ENCODE peak calls at places on chromosomes 1 and 21, in eight cellular contexts. One of them, this sample, is unnamed.

GRCh38 chr21:46067505-46068201 is 30.3 kb upstream of the COL6A2 start:
- DNase-seq in breast epithelium: peak; percentile 44
- DNase-seq in stomach: no peak
- DNase-seq in endothelial cell of umbilical vein: no peak
- DNase-seq in tibial nerve: no peak
- DNase-seq in IMR-90: no peak
- DNase-seq in ovary: peak; percentile 48
- DNase-seq in heart left ventricle: peak; percentile 58
- DNase-seq in this sample: no peak

GRCh38 chr1:108560430-108561144 is 687 bp downstream of the EEIG2 start:
- DNase-seq in breast epithelium: peak; percentile 53
- DNase-seq in stomach: peak; percentile 44
- DNase-seq in endothelial cell of umbilical vein: peak; percentile 62
- DNase-seq in tibial nerve: peak; percentile 23
- DNase-seq in IMR-90: peak; percentile 51
- DNase-seq in ovary: peak; percentile 22
- DNase-seq in heart left ventricle: peak; percentile 75
- DNase-seq in this sample: peak; percentile 28

GRCh38 chr1:7705048-7705907 is 65.8 kb upstream of the VAMP3 start:
- DNase-seq in breast epithelium: no peak
- DNase-seq in stomach: peak; percentile 38
- DNase-seq in endothelial cell of umbilical vein: no peak
- DNase-seq in tibial nerve: peak; percentile 30
- DNase-seq in IMR-90: no peak
- DNase-seq in ovary: peak; percentile 41
- DNase-seq in heart left ventricle: no peak
- DNase-seq in this sample: peak; percentile 35

GRCh38 chr1:89465201-89465600 is 59.4 kb upstream of the LRRC8B start:
- DNase-seq in breast epithelium: no peak
- DNase-seq in stomach: no peak
- DNase-seq in endothelial cell of umbilical vein: no peak
- DNase-seq in tibial nerve: no peak
- DNase-seq in IMR-90: no peak
- DNase-seq in ovary: no peak
- DNase-seq in heart left ventricle: no peak
- DNase-seq in this sample: no peak

GRCh38 chr1:65395887-65396612 is 24.4 kb upstream of the LEPR start:
- DNase-seq in breast epithelium: no peak
- DNase-seq in stomach: no peak
- DNase-seq in endothelial cell of umbilical vein: no peak
- DNase-seq in tibial nerve: no peak
- DNase-seq in IMR-90: peak; percentile 59
- DNase-seq in ovary: no peak
- DNase-seq in heart left ventricle: no peak
- DNase-seq in this sample: no peak

GRCh38 chr1:145884675-145885074 is 991 bp downstream of the ANKRD35 start:
- DNase-seq in breast epithelium: no peak
- DNase-seq in stomach: no peak
- DNase-seq in endothelial cell of umbilical vein: peak; percentile 49
- DNase-seq in tibial nerve: no peak
- DNase-seq in IMR-90: peak; percentile 65
- DNase-seq in ovary: no peak
- DNase-seq in heart left ventricle: no peak
- DNase-seq in this sample: no peak

GRCh38 chr1:23555225-23555801 is 4.0 kb downstream of the ID3 start:
- DNase-seq in breast epithelium: no peak
- DNase-seq in stomach: no peak
- DNase-seq in endothelial cell of umbilical vein: peak; percentile 78
- DNase-seq in tibial nerve: no peak
- DNase-seq in IMR-90: peak; percentile 68
- DNase-seq in ovary: peak; percentile 47
- DNase-seq in heart left ventricle: no peak
- DNase-seq in this sample: peak; percentile 35

GRCh38 chr1:32316906-32317282 is 19.1 kb downstream of the MARCKSL1 start:
- DNase-seq in breast epithelium: no peak
- DNase-seq in stomach: no peak
- DNase-seq in endothelial cell of umbilical vein: no peak
- DNase-seq in tibial nerve: no peak
- DNase-seq in IMR-90: no peak
- DNase-seq in ovary: no peak
- DNase-seq in heart left ventricle: no peak
- DNase-seq in this sample: no peak

GRCh38 chr1:248825573-248825908 is 174 bp downstream of the SH3BP5L start:
- DNase-seq in breast epithelium: no peak
- DNase-seq in stomach: no peak
- DNase-seq in endothelial cell of umbilical vein: no peak
- DNase-seq in tibial nerve: no peak
- DNase-seq in IMR-90: no peak
- DNase-seq in ovary: no peak
- DNase-seq in heart left ventricle: no peak
- DNase-seq in this sample: no peak

GRCh38 chr1:162166934-162167615 is 97.6 kb downstream of the NOS1AP start:
- DNase-seq in breast epithelium: no peak
- DNase-seq in stomach: no peak
- DNase-seq in endothelial cell of umbilical vein: no peak
- DNase-seq in tibial nerve: no peak
- DNase-seq in IMR-90: no peak
- DNase-seq in ovary: no peak
- DNase-seq in heart left ventricle: no peak
- DNase-seq in this sample: no peak

GRCh38 chr1:54425152-54425584 is 19.0 kb upstream of the SSBP3 start:
- DNase-seq in breast epithelium: no peak
- DNase-seq in stomach: no peak
- DNase-seq in endothelial cell of umbilical vein: no peak
- DNase-seq in tibial nerve: no peak
- DNase-seq in IMR-90: no peak
- DNase-seq in ovary: no peak
- DNase-seq in heart left ventricle: no peak
- DNase-seq in this sample: no peak

GRCh38 chr1:86913896-86914634 is at the start of gene SELENOF:
- DNase-seq in breast epithelium: peak; percentile 98
- DNase-seq in stomach: peak; percentile 99
- DNase-seq in endothelial cell of umbilical vein: peak; percentile 100
- DNase-seq in tibial nerve: peak; percentile 99
- DNase-seq in IMR-90: peak; percentile 100
- DNase-seq in ovary: peak; percentile 99
- DNase-seq in heart left ventricle: peak; percentile 99
- DNase-seq in this sample: peak; percentile 100

GRCh38 chr1:86915737-86916235 is 1.4 kb downstream of the HS2ST1 start:
- DNase-seq in breast epithelium: no peak
- DNase-seq in stomach: no peak
- DNase-seq in endothelial cell of umbilical vein: no peak
- DNase-seq in tibial nerve: no peak
- DNase-seq in IMR-90: no peak
- DNase-seq in ovary: no peak
- DNase-seq in heart left ventricle: no peak
- DNase-seq in this sample: no peak

GRCh38 chr1:86914998-86915736 is 732 bp downstream of the HS2ST1 start:
- DNase-seq in breast epithelium: no peak
- DNase-seq in stomach: peak; percentile 52
- DNase-seq in endothelial cell of umbilical vein: peak; percentile 73
- DNase-seq in tibial nerve: peak; percentile 24
- DNase-seq in IMR-90: peak; percentile 53
- DNase-seq in ovary: peak; percentile 55
- DNase-seq in heart left ventricle: peak; percentile 69
- DNase-seq in this sample: peak; percentile 70

GRCh38 chr1:86913399-86913895 is 479 bp downstream of the SELENOF start:
- DNase-seq in breast epithelium: no peak
- DNase-seq in stomach: peak; percentile 31
- DNase-seq in endothelial cell of umbilical vein: no peak
- DNase-seq in tibial nerve: no peak
- DNase-seq in IMR-90: peak; percentile 48
- DNase-seq in ovary: peak; percentile 28
- DNase-seq in heart left ventricle: no peak
- DNase-seq in this sample: no peak

GRCh38 chr1:86914635-86914997 is at the start of gene HS2ST1:
- DNase-seq in breast epithelium: no peak
- DNase-seq in stomach: no peak
- DNase-seq in endothelial cell of umbilical vein: no peak
- DNase-seq in tibial nerve: no peak
- DNase-seq in IMR-90: no peak
- DNase-seq in ovary: no peak
- DNase-seq in heart left ventricle: no peak
- DNase-seq in this sample: no peak
- TF ChIP-seq POLR2A in breast epithelium: no peak
- TF ChIP-seq POLR2A in stomach: no peak
- TF ChIP-seq POLR2A in endothelial cell of umbilical vein: peak; percentile 68
- TF ChIP-seq POLR2A in tibial nerve: peak; percentile 50
- TF ChIP-seq POLR2A in IMR-90: no peak
- TF ChIP-seq POLR2A in ovary: peak; percentile 64
- TF ChIP-seq POLR2A in heart left ventricle: no peak
- TF ChIP-seq POLR2A in this sample: peak; percentile 19

GRCh38 chr1:67739361-67739760 is 54.4 kb downstream of the GADD45A start:
- DNase-seq in breast epithelium: no peak
- DNase-seq in stomach: no peak
- DNase-seq in endothelial cell of umbilical vein: no peak
- DNase-seq in tibial nerve: no peak
- DNase-seq in IMR-90: no peak
- DNase-seq in ovary: no peak
- DNase-seq in heart left ventricle: no peak
- DNase-seq in this sample: no peak
- H3K27ac ChIP-seq in breast epithelium: no peak overlapping the region
- H3K27ac ChIP-seq in stomach: no peak overlapping the region
- H3K27ac ChIP-seq in endothelial cell of umbilical vein: no peak overlapping the region
- H3K27ac ChIP-seq in tibial nerve: no peak overlapping the region
- H3K27ac ChIP-seq in IMR-90: no peak overlapping the region
- H3K27ac ChIP-seq in ovary: no peak overlapping the region
- H3K27ac ChIP-seq in heart left ventricle: no peak overlapping the region
- H3K27ac ChIP-seq in this sample: no peak overlapping the region

GRCh38 chr21:33771976-33772375 is 129.7 kb downstream of the ITSN1 start:
- DNase-seq in breast epithelium: no peak
- DNase-seq in stomach: no peak
- DNase-seq in endothelial cell of umbilical vein: no peak
- DNase-seq in tibial nerve: no peak
- DNase-seq in IMR-90: no peak
- DNase-seq in ovary: no peak
- DNase-seq in heart left ventricle: no peak
- DNase-seq in this sample: no peak

GRCh38 chr21:33767960-33768359 is 125.7 kb downstream of the ITSN1 start:
- DNase-seq in breast epithelium: no peak
- DNase-seq in stomach: no peak
- DNase-seq in endothelial cell of umbilical vein: no peak
- DNase-seq in tibial nerve: no peak
- DNase-seq in IMR-90: no peak
- DNase-seq in ovary: no peak
- DNase-seq in heart left ventricle: no peak
- DNase-seq in this sample: no peak

GRCh38 chr21:33767236-33767635 is 124.9 kb downstream of the ITSN1 start:
- DNase-seq in breast epithelium: no peak
- DNase-seq in stomach: no peak
- DNase-seq in endothelial cell of umbilical vein: no peak
- DNase-seq in tibial nerve: no peak
- DNase-seq in IMR-90: peak; percentile 46
- DNase-seq in ovary: no peak
- DNase-seq in heart left ventricle: no peak
- DNase-seq in this sample: no peak

GRCh38 chr21:33769057-33769456 is 126.8 kb downstream of the ITSN1 start:
- DNase-seq in breast epithelium: no peak
- DNase-seq in stomach: no peak
- DNase-seq in endothelial cell of umbilical vein: peak; percentile 36
- DNase-seq in tibial nerve: no peak
- DNase-seq in IMR-90: no peak
- DNase-seq in ovary: no peak
- DNase-seq in heart left ventricle: no peak
- DNase-seq in this sample: no peak

GRCh38 chr21:33770542-33770941 is 128.2 kb downstream of the ITSN1 start:
- DNase-seq in breast epithelium: no peak
- DNase-seq in stomach: no peak
- DNase-seq in endothelial cell of umbilical vein: no peak
- DNase-seq in tibial nerve: no peak
- DNase-seq in IMR-90: no peak
- DNase-seq in ovary: no peak
- DNase-seq in heart left ventricle: no peak
- DNase-seq in this sample: no peak
- TF ChIP-seq POLR2A in breast epithelium: no peak
- TF ChIP-seq POLR2A in stomach: no peak
- TF ChIP-seq POLR2A in endothelial cell of umbilical vein: no peak
- TF ChIP-seq POLR2A in tibial nerve: no peak
- TF ChIP-seq POLR2A in IMR-90: no peak
- TF ChIP-seq POLR2A in ovary: no peak
- TF ChIP-seq POLR2A in heart left ventricle: no peak
- TF ChIP-seq POLR2A in this sample: no peak

GRCh38 chr21:33540711-33541104 is 1.2 kb downstream of the GART start:
- DNase-seq in breast epithelium: no peak
- DNase-seq in stomach: no peak
- DNase-seq in endothelial cell of umbilical vein: no peak
- DNase-seq in tibial nerve: no peak
- DNase-seq in IMR-90: no peak
- DNase-seq in ovary: no peak
- DNase-seq in heart left ventricle: no peak
- DNase-seq in this sample: no peak
- H3K27ac ChIP-seq in breast epithelium: peak overlapping the region; percentile 99
- H3K27ac ChIP-seq in stomach: peak overlapping the region; percentile 99
- H3K27ac ChIP-seq in endothelial cell of umbilical vein: no peak overlapping the region
- H3K27ac ChIP-seq in tibial nerve: peak overlapping the region; percentile 100
- H3K27ac ChIP-seq in IMR-90: no peak overlapping the region
- H3K27ac ChIP-seq in ovary: peak overlapping the region; percentile 94
- H3K27ac ChIP-seq in heart left ventricle: peak overlapping the region; percentile 99
- H3K27ac ChIP-seq in this sample: peak overlapping the region; percentile 99

This sample was measured in body of pancreas.